ENCODE peak calls at places on chromosomes 13 and 19, in nine cellular contexts. One of them, this sample, is unnamed.

GRCh38 chr13:93561553-93561952 is 334.9 kb downstream of the GPC6 start:
- DNase-seq in nephron progenitor cell: no peak
- DNase-seq in AG04449: no peak
- DNase-seq in colonic mucosa: no peak
- DNase-seq in fibroblast of mammary gland: no peak
- DNase-seq in activated CD8-positive, alpha-beta T cell treated with anti-CD3 and anti-CD28 coated beads for 36 hours: no peak
- DNase-seq in hepatocyte: no peak
- DNase-seq in fibroblast of villous mesenchyme: no peak
- DNase-seq in uterus: no peak
- DNase-seq in this sample: no peak

GRCh38 chr13:44359983-44360375 is 13.6 kb upstream of the SERP2 start:
- DNase-seq in uterus: no peak
- DNase-seq in AG04449: no peak
- DNase-seq in fibroblast of villous mesenchyme: no peak
- DNase-seq in hepatocyte: no peak
- DNase-seq in activated CD8-positive, alpha-beta T cell treated with anti-CD3 and anti-CD28 coated beads for 36 hours: no peak
- DNase-seq in nephron progenitor cell: no peak
- DNase-seq in colonic mucosa: no peak
- DNase-seq in fibroblast of mammary gland: no peak
- DNase-seq in this sample: no peak

GRCh38 chr19:49567722-49568454 is 12.5 kb downstream of the NOSIP start:
- DNase-seq in AG04449: no peak
- DNase-seq in colonic mucosa: peak
- DNase-seq in activated CD8-positive, alpha-beta T cell treated with anti-CD3 and anti-CD28 coated beads for 36 hours: peak
- DNase-seq in hepatocyte: peak
- DNase-seq in nephron progenitor cell: no peak
- DNase-seq in uterus: no peak
- DNase-seq in fibroblast of villous mesenchyme: peak
- DNase-seq in fibroblast of mammary gland: peak
- DNase-seq in this sample: no peak

GRCh38 chr19:46073268-46073922 is 32.6 kb upstream of the IGFL4 start:
- DNase-seq in fibroblast of mammary gland: no peak
- DNase-seq in hepatocyte: no peak
- DNase-seq in colonic mucosa: no peak
- DNase-seq in activated CD8-positive, alpha-beta T cell treated with anti-CD3 and anti-CD28 coated beads for 36 hours: no peak
- DNase-seq in fibroblast of villous mesenchyme: peak
- DNase-seq in nephron progenitor cell: no peak
- DNase-seq in uterus: no peak
- DNase-seq in AG04449: no peak
- DNase-seq in this sample: no peak

GRCh38 chr13:67224148-67224846 is 5.8 kb downstream of the PCDH9 start:
- DNase-seq in fibroblast of mammary gland: peak
- DNase-seq in colonic mucosa: peak
- DNase-seq in uterus: peak
- DNase-seq in activated CD8-positive, alpha-beta T cell treated with anti-CD3 and anti-CD28 coated beads for 36 hours: peak
- DNase-seq in hepatocyte: peak
- DNase-seq in nephron progenitor cell: peak
- DNase-seq in AG04449: peak
- DNase-seq in fibroblast of villous mesenchyme: peak
- DNase-seq in this sample: no peak

GRCh38 chr19:57078802-57079201 is 41.0 kb upstream of the USP29 start:
- DNase-seq in AG04449: no peak
- DNase-seq in uterus: no peak
- DNase-seq in hepatocyte: no peak
- DNase-seq in colonic mucosa: no peak
- DNase-seq in fibroblast of mammary gland: no peak
- DNase-seq in fibroblast of villous mesenchyme: no peak
- DNase-seq in activated CD8-positive, alpha-beta T cell treated with anti-CD3 and anti-CD28 coated beads for 36 hours: no peak
- DNase-seq in nephron progenitor cell: no peak
- DNase-seq in this sample: no peak

GRCh38 chr13:112061367-112062046 is 5.4 kb upstream of the SOX1 start:
- DNase-seq in uterus: no peak
- DNase-seq in AG04449: no peak
- DNase-seq in activated CD8-positive, alpha-beta T cell treated with anti-CD3 and anti-CD28 coated beads for 36 hours: no peak
- DNase-seq in fibroblast of villous mesenchyme: no peak
- DNase-seq in nephron progenitor cell: peak
- DNase-seq in fibroblast of mammary gland: no peak
- DNase-seq in colonic mucosa: no peak
- DNase-seq in hepatocyte: no peak
- DNase-seq in this sample: no peak

GRCh38 chr19:51354742-51355148 is 11.4 kb downstream of the ETFB start:
- DNase-seq in nephron progenitor cell: peak
- DNase-seq in fibroblast of villous mesenchyme: peak
- DNase-seq in activated CD8-positive, alpha-beta T cell treated with anti-CD3 and anti-CD28 coated beads for 36 hours: peak
- DNase-seq in colonic mucosa: no peak
- DNase-seq in uterus: no peak
- DNase-seq in AG04449: no peak
- DNase-seq in hepatocyte: peak
- DNase-seq in fibroblast of mammary gland: no peak
- DNase-seq in this sample: no peak

DNA sequence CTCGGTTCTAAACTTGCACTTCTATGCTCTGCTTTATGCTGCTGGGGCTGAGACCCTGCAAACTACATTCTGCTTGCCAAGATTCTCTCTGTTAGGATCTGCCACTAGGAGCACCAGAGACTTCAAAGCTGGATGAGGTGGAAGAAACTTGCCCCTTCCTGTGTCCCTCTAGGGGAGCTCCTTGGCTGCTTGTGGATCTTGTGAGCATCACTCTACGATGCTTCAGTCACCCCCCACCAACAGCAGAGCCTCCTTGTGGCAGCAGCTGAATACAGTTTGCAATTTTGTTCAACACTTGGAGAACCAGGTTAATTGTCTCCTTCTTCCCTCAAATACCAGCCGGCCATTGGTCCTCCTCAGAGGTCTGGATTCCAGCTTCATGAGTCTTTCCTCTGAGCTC is 310.6 kb downstream of the FGF14 start:
- DNase-seq in fibroblast of mammary gland: peak
- DNase-seq in colonic mucosa: no peak
- DNase-seq in hepatocyte: peak
- DNase-seq in fibroblast of villous mesenchyme: no peak
- DNase-seq in uterus: no peak
- DNase-seq in activated CD8-positive, alpha-beta T cell treated with anti-CD3 and anti-CD28 coated beads for 36 hours: no peak
- DNase-seq in nephron progenitor cell: no peak
- DNase-seq in AG04449: no peak
- DNase-seq in this sample: no peak
- TF ChIP-seq CTCF in fibroblast of mammary gland: no peak
- TF ChIP-seq CTCF in colonic mucosa: no peak
- TF ChIP-seq CTCF in hepatocyte: no peak
- TF ChIP-seq CTCF in fibroblast of villous mesenchyme: peak
- TF ChIP-seq CTCF in uterus: no peak
- TF ChIP-seq CTCF in activated CD8-positive, alpha-beta T cell treated with anti-CD3 and anti-CD28 coated beads for 36 hours: no peak
- TF ChIP-seq CTCF in nephron progenitor cell: no peak
- TF ChIP-seq CTCF in AG04449: no peak
- TF ChIP-seq CTCF in this sample: peak

GRCh38 chr13:111048387-111048786 is 66.7 kb upstream of the ARHGEF7 start:
- DNase-seq in activated CD8-positive, alpha-beta T cell treated with anti-CD3 and anti-CD28 coated beads for 36 hours: no peak
- DNase-seq in uterus: no peak
- DNase-seq in fibroblast of mammary gland: no peak
- DNase-seq in colonic mucosa: no peak
- DNase-seq in AG04449: no peak
- DNase-seq in nephron progenitor cell: no peak
- DNase-seq in hepatocyte: no peak
- DNase-seq in fibroblast of villous mesenchyme: no peak
- DNase-seq in this sample: no peak

GRCh38 chr13:111051656-111052232 is 63.4 kb upstream of the ARHGEF7 start:
- DNase-seq in activated CD8-positive, alpha-beta T cell treated with anti-CD3 and anti-CD28 coated beads for 36 hours: no peak
- DNase-seq in colonic mucosa: no peak
- DNase-seq in fibroblast of villous mesenchyme: no peak
- DNase-seq in hepatocyte: no peak
- DNase-seq in uterus: no peak
- DNase-seq in AG04449: no peak
- DNase-seq in fibroblast of mammary gland: no peak
- DNase-seq in nephron progenitor cell: no peak
- DNase-seq in this sample: no peak

GRCh38 chr13:111051041-111051440 is 64.1 kb upstream of the ARHGEF7 start:
- DNase-seq in activated CD8-positive, alpha-beta T cell treated with anti-CD3 and anti-CD28 coated beads for 36 hours: no peak
- DNase-seq in AG04449: no peak
- DNase-seq in fibroblast of villous mesenchyme: no peak
- DNase-seq in hepatocyte: no peak
- DNase-seq in uterus: no peak
- DNase-seq in colonic mucosa: no peak
- DNase-seq in nephron progenitor cell: no peak
- DNase-seq in fibroblast of mammary gland: no peak
- DNase-seq in this sample: no peak

GRCh38 chr13:111050539-111050879 is 64.6 kb upstream of the ARHGEF7 start:
- DNase-seq in fibroblast of mammary gland: no peak
- DNase-seq in activated CD8-positive, alpha-beta T cell treated with anti-CD3 and anti-CD28 coated beads for 36 hours: no peak
- DNase-seq in colonic mucosa: no peak
- DNase-seq in fibroblast of villous mesenchyme: no peak
- DNase-seq in uterus: no peak
- DNase-seq in AG04449: no peak
- DNase-seq in nephron progenitor cell: no peak
- DNase-seq in hepatocyte: no peak
- DNase-seq in this sample: no peak

DNA sequence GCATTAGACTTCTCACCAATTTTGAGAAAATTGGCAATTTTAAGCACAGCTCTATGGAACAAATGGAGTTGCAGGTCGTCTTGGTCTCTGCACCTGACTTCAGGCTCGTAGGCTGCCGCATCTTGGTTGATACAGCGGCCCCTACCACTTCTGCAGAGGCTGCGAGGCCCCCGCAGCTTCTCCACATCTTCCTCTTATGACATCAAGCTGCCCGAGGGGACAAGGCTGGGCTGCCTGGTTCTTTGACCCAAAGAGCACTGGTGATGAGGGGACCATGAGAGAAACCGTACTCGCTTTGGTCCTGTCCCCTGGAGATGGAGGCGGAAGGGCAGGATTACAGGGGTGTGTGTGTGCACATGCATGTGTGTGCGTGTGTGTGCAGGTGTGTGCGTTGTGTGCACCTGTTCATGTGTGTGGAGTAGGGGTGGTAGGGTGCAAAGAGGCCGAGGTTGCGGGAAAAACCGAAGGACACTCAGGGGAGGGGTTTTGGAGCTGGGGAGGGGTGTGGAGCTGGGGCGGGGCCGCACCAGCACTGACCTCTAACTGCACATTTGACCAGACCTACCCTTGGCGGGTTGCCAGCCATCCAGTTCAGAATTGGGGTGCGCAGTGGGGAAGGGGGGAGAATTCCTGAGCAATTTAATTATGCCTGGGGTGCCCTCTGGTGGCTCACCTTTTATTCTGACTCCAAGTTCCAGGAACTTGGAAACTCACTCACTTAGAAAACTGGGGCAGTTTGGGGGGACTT is 65.1 kb upstream of the ARHGEF7 start:
- DNase-seq in fibroblast of villous mesenchyme: peak
- DNase-seq in nephron progenitor cell: no peak
- DNase-seq in colonic mucosa: peak
- DNase-seq in activated CD8-positive, alpha-beta T cell treated with anti-CD3 and anti-CD28 coated beads for 36 hours: peak
- DNase-seq in uterus: no peak
- DNase-seq in fibroblast of mammary gland: peak
- DNase-seq in AG04449: no peak
- DNase-seq in hepatocyte: peak
- DNase-seq in this sample: no peak
- TF ChIP-seq CTCF in fibroblast of villous mesenchyme: peak
- TF ChIP-seq CTCF in nephron progenitor cell: peak
- TF ChIP-seq CTCF in colonic mucosa: peak
- TF ChIP-seq CTCF in activated CD8-positive, alpha-beta T cell treated with anti-CD3 and anti-CD28 coated beads for 36 hours: no peak
- TF ChIP-seq CTCF in uterus: peak
- TF ChIP-seq CTCF in fibroblast of mammary gland: peak
- TF ChIP-seq CTCF in AG04449: peak
- TF ChIP-seq CTCF in hepatocyte: peak
- TF ChIP-seq CTCF in this sample: peak

DNA sequence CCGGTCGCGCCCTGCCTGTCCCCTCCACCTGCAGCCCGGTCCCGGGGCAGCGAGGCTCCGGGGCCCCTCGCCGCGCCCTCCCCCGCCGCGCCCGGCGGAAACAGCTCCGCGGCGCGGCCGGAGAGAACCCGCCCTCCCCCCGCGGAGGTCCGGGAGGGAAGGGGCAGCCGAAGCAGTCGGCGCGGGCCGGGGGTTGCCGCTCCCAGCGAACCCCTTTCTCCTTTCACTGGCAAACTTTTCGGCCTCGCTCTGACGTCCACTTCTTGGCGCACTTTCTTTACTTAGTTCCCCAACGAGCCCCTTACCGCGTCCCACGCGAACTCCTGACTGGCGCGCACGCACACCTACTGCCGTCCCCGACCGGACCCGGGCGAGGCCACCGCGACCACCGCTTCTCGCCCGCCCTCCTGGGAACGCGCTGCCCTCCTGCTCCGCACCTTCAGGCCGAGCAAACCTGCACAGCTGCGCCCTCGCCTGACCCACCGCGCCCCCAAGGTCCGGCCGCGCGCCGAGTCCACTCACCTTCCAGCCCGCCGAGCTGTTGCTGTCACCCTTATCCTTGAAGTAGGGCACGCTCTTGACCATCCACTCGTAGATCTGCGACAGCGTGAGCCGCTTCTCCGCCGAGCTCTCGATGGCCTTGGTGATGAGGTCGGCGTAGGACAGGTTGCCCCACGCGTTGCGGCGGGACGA is 1.2 kb downstream of the FOXO1 start:
- DNase-seq in hepatocyte: peak
- DNase-seq in fibroblast of villous mesenchyme: peak
- DNase-seq in nephron progenitor cell: peak
- DNase-seq in uterus: peak
- DNase-seq in fibroblast of mammary gland: no peak
- DNase-seq in colonic mucosa: peak
- DNase-seq in activated CD8-positive, alpha-beta T cell treated with anti-CD3 and anti-CD28 coated beads for 36 hours: peak
- DNase-seq in AG04449: no peak
- DNase-seq in this sample: no peak
- TF ChIP-seq CTCF in hepatocyte: no peak
- TF ChIP-seq CTCF in fibroblast of villous mesenchyme: no peak
- TF ChIP-seq CTCF in nephron progenitor cell: no peak
- TF ChIP-seq CTCF in uterus: no peak
- TF ChIP-seq CTCF in fibroblast of mammary gland: no peak
- TF ChIP-seq CTCF in colonic mucosa: no peak
- TF ChIP-seq CTCF in activated CD8-positive, alpha-beta T cell treated with anti-CD3 and anti-CD28 coated beads for 36 hours: no peak
- TF ChIP-seq CTCF in AG04449: no peak
- TF ChIP-seq CTCF in this sample: no peak

GRCh38 chr19:6738726-6739389 is 622 bp upstream of the TRIP10 start:
- DNase-seq in nephron progenitor cell: peak
- DNase-seq in activated CD8-positive, alpha-beta T cell treated with anti-CD3 and anti-CD28 coated beads for 36 hours: peak
- DNase-seq in colonic mucosa: peak
- DNase-seq in fibroblast of mammary gland: peak
- DNase-seq in AG04449: no peak
- DNase-seq in fibroblast of villous mesenchyme: no peak
- DNase-seq in hepatocyte: peak
- DNase-seq in uterus: peak
- DNase-seq in this sample: no peak

GRCh38 chr19:6736917-6737283 is 480 bp downstream of the GPR108 start:
- DNase-seq in fibroblast of mammary gland: no peak
- DNase-seq in AG04449: no peak
- DNase-seq in nephron progenitor cell: no peak
- DNase-seq in fibroblast of villous mesenchyme: no peak
- DNase-seq in uterus: no peak
- DNase-seq in colonic mucosa: no peak
- DNase-seq in activated CD8-positive, alpha-beta T cell treated with anti-CD3 and anti-CD28 coated beads for 36 hours: no peak
- DNase-seq in hepatocyte: no peak
- DNase-seq in this sample: no peak

GRCh38 chr19:6739390-6739883 is at the start of gene TRIP10:
- DNase-seq in fibroblast of villous mesenchyme: peak
- DNase-seq in colonic mucosa: peak
- DNase-seq in uterus: peak
- DNase-seq in fibroblast of mammary gland: peak
- DNase-seq in AG04449: no peak
- DNase-seq in nephron progenitor cell: peak
- DNase-seq in activated CD8-positive, alpha-beta T cell treated with anti-CD3 and anti-CD28 coated beads for 36 hours: peak
- DNase-seq in hepatocyte: peak
- DNase-seq in this sample: no peak

GRCh38 chr19:6737284-6737872 is at the start of gene GPR108:
- DNase-seq in fibroblast of mammary gland: peak
- DNase-seq in activated CD8-positive, alpha-beta T cell treated with anti-CD3 and anti-CD28 coated beads for 36 hours: peak
- DNase-seq in hepatocyte: peak
- DNase-seq in uterus: peak
- DNase-seq in colonic mucosa: peak
- DNase-seq in nephron progenitor cell: peak
- DNase-seq in AG04449: peak
- DNase-seq in fibroblast of villous mesenchyme: peak
- DNase-seq in this sample: peak

GRCh38 chr19:6737873-6738725 is 719 bp upstream of the GPR108 start:
- DNase-seq in uterus: peak
- DNase-seq in activated CD8-positive, alpha-beta T cell treated with anti-CD3 and anti-CD28 coated beads for 36 hours: peak
- DNase-seq in AG04449: peak
- DNase-seq in fibroblast of villous mesenchyme: peak
- DNase-seq in fibroblast of mammary gland: peak
- DNase-seq in colonic mucosa: peak
- DNase-seq in nephron progenitor cell: peak
- DNase-seq in hepatocyte: peak
- DNase-seq in this sample: no peak
- TF ChIP-seq CTCF in uterus: peak
- TF ChIP-seq CTCF in activated CD8-positive, alpha-beta T cell treated with anti-CD3 and anti-CD28 coated beads for 36 hours: peak
- TF ChIP-seq CTCF in AG04449: peak
- TF ChIP-seq CTCF in fibroblast of villous mesenchyme: peak
- TF ChIP-seq CTCF in fibroblast of mammary gland: peak
- TF ChIP-seq CTCF in colonic mucosa: peak
- TF ChIP-seq CTCF in nephron progenitor cell: peak
- TF ChIP-seq CTCF in hepatocyte: peak
- TF ChIP-seq CTCF in this sample: peak

This sample was measured in chondrocyte.